ENCODE peak calls at places on chromosomes 6 and 20, in nine cellular contexts. J, T, V, W, Z, R, E, A and H are unnamed samples.

GRCh38 chr6:63816979-63817436 is 181.4 kb downstream of the PHF3 start:
- DNase-seq in J (no peak), T (no peak), V (no peak), W (no peak), Z (no peak), R (no peak), E (no peak), A (peak; percentile 35), H (no peak)

GRCh38 chr20:51121901-51122412 is 99.0 kb upstream of the KCNG1 start:
- DNase-seq in J (no peak), T (no peak), V (no peak), W (no peak), Z (no peak), R (no peak), E (no peak), A (peak; percentile 5), H (no peak)

GRCh38 chr20:43191946-43192847 is 2.5 kb upstream of the PTPRT start:
- DNase-seq in J (no peak), T (no peak), V (peak; percentile 5), W (no peak), Z (no peak), R (no peak), E (no peak), A (peak; percentile 41), H (no peak)

GRCh38 chr6:90468080-90468479 is 118.8 kb downstream of the MAP3K7 start:
- DNase-seq in J (no peak), T (no peak), V (no peak), W (no peak), Z (no peak), R (no peak), E (no peak), A (no peak), H (no peak)

GRCh38 chr6:63964347-63964746 is 328.7 kb downstream of the PHF3 start:
- DNase-seq in J (no peak), T (no peak), V (no peak), W (no peak), Z (no peak), R (no peak), E (no peak), A (no peak), H (no peak)

GRCh38 chr20:9025643-9026042 is 43.2 kb upstream of the PLCB4 start:
- DNase-seq in J (no peak), T (no peak), V (no peak), W (no peak), Z (no peak), R (no peak), E (no peak), A (no peak), H (no peak)

GRCh38 chr20:32522525-32522774 is 62.7 kb downstream of the NOL4L start:
- DNase-seq in J (no peak), T (no peak), V (no peak), W (no peak), Z (no peak), R (no peak), E (no peak), A (no peak), H (no peak)

GRCh38 chr6:165308926-165309731 is at the start of gene C6orf118:
- DNase-seq in J (peak; percentile 55), T (no peak), V (no peak), W (peak; percentile 2), Z (no peak), R (no peak), E (no peak), A (peak; percentile 76), H (no peak)

GRCh38 chr20:57902478-57902877 is 192.7 kb upstream of the PMEPA1 start:
- DNase-seq in J (no peak), T (no peak), V (no peak), W (no peak), Z (no peak), R (no peak), E (no peak), A (no peak), H (no peak)

GRCh38 chr6:116884530-116884929 is 7.5 kb downstream of the RFX6 start:
- DNase-seq in J (no peak), T (no peak), V (no peak), W (no peak), Z (no peak), R (no peak), E (no peak), A (no peak), H (no peak)

GRCh38 chr6:111534366-111534765 is 51.3 kb upstream of the REV3L start:
- DNase-seq in J (no peak), T (peak; percentile 88), V (peak; percentile 14), W (no peak), Z (no peak), R (no peak), E (no peak), A (no peak), H (no peak)

GRCh38 chr6:122405417-122405816 is 6.0 kb downstream of the HSF2 start:
- DNase-seq in J (no peak), T (no peak), V (peak; percentile 9), W (no peak), Z (no peak), R (no peak), E (no peak), A (no peak), H (no peak)

GRCh38 chr6:18047406-18047805 is 60.0 kb upstream of the KIF13A start:
- DNase-seq in J (no peak), T (peak; percentile 52), V (no peak), W (no peak), Z (peak; percentile 24), R (no peak), E (no peak), A (no peak), H (no peak)

GRCh38 chr6:110509617-110510231 is 33.3 kb upstream of the SLC22A16 start:
- DNase-seq in J (no peak), T (peak; percentile 28), V (no peak), W (no peak), Z (no peak), R (no peak), E (no peak), A (no peak), H (no peak)

GRCh38 chr20:14522595-14522994 is 185.2 kb upstream of the FLRT3 start:
- DNase-seq in J (no peak), T (no peak), V (no peak), W (no peak), Z (no peak), R (no peak), E (no peak), A (no peak), H (no peak)

GRCh38 chr6:41502607-41503434 is 43.4 kb upstream of the FOXP4 start:
- DNase-seq in J (no peak), T (peak; percentile 29), V (no peak), W (no peak), Z (no peak), R (no peak), E (no peak), A (no peak), H (no peak)

GRCh38 chr6:157410088-157410487 is 29.1 kb downstream of the ZDHHC14 start:
- DNase-seq in J (no peak), T (no peak), V (no peak), W (no peak), Z (no peak), R (no peak), E (no peak), A (no peak), H (no peak)

GRCh38 chr20:39523405-39523804 is 561.3 kb downstream of the DHX35 start:
- DNase-seq in J (no peak), T (no peak), V (no peak), W (no peak), Z (no peak), R (no peak), E (no peak), A (no peak), H (no peak)

GRCh38 chr6:387293-387694 is 4.3 kb upstream of the IRF4 start:
- DNase-seq in J (no peak), T (no peak), V (no peak), W (no peak), Z (no peak), R (no peak), E (no peak), A (no peak), H (no peak)

GRCh38 chr6:142537612-142538478 is 236.0 kb downstream of the ADGRG6 start:
- DNase-seq in J (no peak), T (no peak), V (peak; percentile 28), W (peak; percentile 8), Z (no peak), R (no peak), E (no peak), A (peak; percentile 54), H (no peak)

GRCh38 chr6:68211242-68211795 is 423.8 kb upstream of the ADGRB3 start:
- DNase-seq in J (no peak), T (no peak), V (no peak), W (no peak), Z (no peak), R (no peak), E (no peak), A (no peak), H (no peak)

GRCh38 chr6:148550569-148550968 is 196.3 kb upstream of the UST start:
- DNase-seq in J (no peak), T (no peak), V (no peak), W (no peak), Z (no peak), R (no peak), E (no peak), A (no peak), H (no peak)

GRCh38 chr20:38046572-38046971 is 13.0 kb downstream of the RPRD1B start:
- DNase-seq in J (no peak), T (no peak), V (no peak), W (no peak), Z (no peak), R (no peak), E (no peak), A (no peak), H (no peak)

GRCh38 chr20:41984031-41984430 is 365.9 kb upstream of the CHD6 start:
- DNase-seq in J (no peak), T (no peak), V (no peak), W (no peak), Z (no peak), R (no peak), E (no peak), A (no peak), H (no peak)

GRCh38 chr6:24489881-24490280 is 503 bp upstream of the GPLD1 start:
- DNase-seq in J (no peak), T (no peak), V (no peak), W (no peak), Z (no peak), R (no peak), E (no peak), A (no peak), H (no peak)

GRCh38 chr6:119608994-119609393 is 259.4 kb upstream of the MAN1A1 start:
- DNase-seq in J (no peak), T (no peak), V (no peak), W (no peak), Z (no peak), R (no peak), E (no peak), A (no peak), H (no peak)

GRCh38 chr6:131182991-131183425 is 47.7 kb downstream of the AKAP7 start:
- DNase-seq in J (no peak), T (no peak), V (no peak), W (no peak), Z (no peak), R (peak; percentile 37), E (peak; percentile 14), A (no peak), H (no peak)

GRCh38 chr6:166436195-166437139 is 53.7 kb upstream of the MPC1 start:
- DNase-seq in J (no peak), T (no peak), V (no peak), W (no peak), Z (no peak), R (no peak), E (no peak), A (no peak), H (no peak)

GRCh38 chr20:11394145-11394833 is 523.4 kb upstream of the BTBD3 start:
- DNase-seq in J (no peak), T (no peak), V (no peak), W (no peak), Z (peak; percentile 75), R (no peak), E (no peak), A (no peak), H (no peak)

GRCh38 chr6:151452750-151453427 is 963 bp upstream of the RMND1 start:
- DNase-seq in J (no peak), T (peak; percentile 44), V (peak; percentile 54), W (no peak), Z (no peak), R (no peak), E (no peak), A (no peak), H (no peak)

GRCh38 chr6:56961151-56961550 is 6.2 kb downstream of the BEND6 start:
- DNase-seq in J (no peak), T (no peak), V (no peak), W (no peak), Z (no peak), R (no peak), E (no peak), A (no peak), H (no peak)